ENCODE peak calls at places on chromosomes 16 and 17, in four cellular contexts. X, H, C and B are unnamed samples.

GRCh38 chr16:4414187-4414909 is 2.0 kb downstream of the CORO7 start:
- DNase-seq in X (no peak), H (peak), C (no peak), B (peak)

GRCh38 chr16:57677622-57678369 is 9.7 kb downstream of the ADGRG3 start:
- DNase-seq in H (no peak), C (no peak), X (no peak), B (no peak)

GRCh38 chr16:67015317-67015731 is 13.6 kb upstream of the CBFB start:
- DNase-seq in H (no peak), X (no peak), C (no peak), B (no peak)

GRCh38 chr16:71709231-71709781 is 15.2 kb downstream of the PHLPP2 start:
- DNase-seq in X (peak), C (no peak), H (no peak), B (no peak)

GRCh38 chr16:83806721-83807120 is 1.1 kb upstream of the HSBP1 start:
- DNase-seq in H (no peak), C (no peak), X (no peak), B (no peak)

GRCh38 chr17:35244345-35245195 is 1.7 kb downstream of the SLFN5 start:
- DNase-seq in H (no peak), C (no peak), X (peak), B (peak)

GRCh38 chr17:73546770-73547345 is 97.4 kb downstream of the SDK2 start:
- DNase-seq in H (no peak), X (peak), C (peak), B (peak)

GRCh38 chr16:76182092-76182635 is 95.0 kb upstream of the CNTNAP4 start:
- DNase-seq in C (no peak), X (no peak), H (no peak), B (no peak)

GRCh38 chr17:17947966-17948365 is 24.2 kb downstream of the TOM1L2 start:
- DNase-seq in C (no peak), H (no peak), X (no peak), B (no peak)

GRCh38 chr17:5892897-5893656 is 177.1 kb upstream of the WSCD1 start:
- DNase-seq in H (no peak), X (no peak), C (no peak), B (no peak)

GRCh38 chr17:82956146-82956725 is 116.4 kb upstream of the ZNF750 start:
- DNase-seq in X (no peak), H (no peak), C (no peak), B (no peak)

GRCh38 chr17:27533874-27534815 is 77.9 kb downstream of the KSR1 start:
- DNase-seq in X (no peak), H (no peak), C (no peak), B (no peak)

GRCh38 chr16:50244140-50244503 is 22.2 kb upstream of the ADCY7 start:
- DNase-seq in X (no peak), C (no peak), H (no peak), B (no peak)

GRCh38 chr17:40564883-40565744 is at the start of gene CCR7:
- DNase-seq in X (peak), C (no peak), H (no peak), B (no peak)

GRCh38 chr16:8712589-8713361 is 38.4 kb downstream of the ABAT start:
- DNase-seq in X (no peak), H (no peak), C (no peak), B (no peak)

GRCh38 chr17:70945386-70945785 is 776.1 kb downstream of the KCNJ2 start:
- DNase-seq in C (no peak), H (no peak), X (peak), B (no peak)

GRCh38 chr17:13702266-13702665 is 100.5 kb upstream of the HS3ST3A1 start:
- DNase-seq in X (no peak), C (no peak), H (no peak), B (no peak)

GRCh38 chr17:75693500-75694481 is 26.7 kb downstream of the SAP30BP start:
- DNase-seq in H (no peak), X (no peak), C (no peak), B (no peak)

GRCh38 chr16:1259760-1260068 is 3.8 kb downstream of the TPSD1 start:
- DNase-seq in H (no peak), X (peak), C (no peak), B (no peak)

GRCh38 chr17:19327039-19327776 is 35.3 kb downstream of the B9D1 start:
- DNase-seq in C (no peak), H (no peak), X (no peak), B (no peak)

GRCh38 chr16:46785076-46785845 is 37.1 kb upstream of the MYLK3 start:
- DNase-seq in X (no peak), H (no peak), C (no peak), B (no peak)

GRCh38 chr17:1720856-1721386 is 3.6 kb upstream of the WDR81 start:
- DNase-seq in X (no peak), C (no peak), H (no peak), B (no peak)

GRCh38 chr17:28367641-28368305 is 2.3 kb downstream of the VTN start:
- DNase-seq in X (no peak), H (no peak), C (no peak), B (no peak)

GRCh38 chr16:3235856-3236669 is 1.1 kb upstream of the ZNF200 start:
- DNase-seq in C (peak), X (peak), H (no peak), B (no peak)

GRCh38 chr16:85859818-85860125 is 39.2 kb upstream of the IRF8 start:
- DNase-seq in C (no peak), H (no peak), X (no peak), B (no peak)

GRCh38 chr17:63538693-63539595 is 11.3 kb upstream of the DCAF7 start:
- DNase-seq in C (no peak), X (no peak), H (no peak), B (no peak)

GRCh38 chr17:386145-386876 is 33.7 kb upstream of the RPH3AL start:
- DNase-seq in X (peak), H (no peak), C (no peak), B (peak)

GRCh38 chr16:81401035-81401950 is 43.3 kb upstream of the CMIP start:
- DNase-seq in X (peak), C (no peak), H (no peak), B (no peak)

GRCh38 chr17:82668024-82668630 is 19.9 kb upstream of the WDR45B start:
- DNase-seq in H (no peak), C (no peak), X (no peak), B (no peak)

GRCh38 chr16:89314858-89315257 is 97.4 kb downstream of the ZNF778 start:
- DNase-seq in H (no peak), C (no peak), X (no peak), B (no peak)
- TF ChIP-seq SPI1 in H (no peak), C (no peak), X (no peak), B (no peak)

GRCh38 chr16:69396187-69397061 is 10.6 kb upstream of the TERF2 start:
- DNase-seq in X (peak), H (peak), C (peak), B (no peak)
- TF ChIP-seq POLR2AphosphoS5 in X (no peak), H (no peak), C (peak), B (no peak)

DNA sequence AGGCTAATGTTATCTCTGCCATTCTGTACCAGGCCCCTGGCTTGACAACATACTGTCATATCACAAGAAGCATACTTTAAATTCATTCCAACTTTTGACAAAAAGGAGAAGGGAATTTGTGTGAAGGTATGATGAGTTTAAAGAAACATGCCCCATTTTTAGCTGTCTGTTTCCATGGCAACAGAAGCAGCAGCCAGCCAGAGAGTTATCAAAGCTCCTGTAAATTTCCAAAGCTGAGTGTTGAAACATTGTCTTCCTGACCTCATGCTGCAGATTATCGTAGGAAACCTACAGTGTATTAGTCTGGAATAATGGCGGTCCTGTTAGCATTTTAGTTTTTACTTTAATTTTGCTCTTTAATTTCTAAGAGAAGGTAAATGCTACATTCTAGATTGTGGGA is 124.9 kb downstream of the MRTFB start:
- DNase-seq in X (no peak), H (no peak), C (no peak), B (no peak)
- TF ChIP-seq SPI1 in X (no peak), H (no peak), C (no peak), B (no peak)

GRCh38 chr17:49730078-49730786 is 22.5 kb upstream of the SLC35B1 start:
- DNase-seq in X (no peak), H (no peak), C (no peak), B (no peak)
- TF ChIP-seq POLR2AphosphoS5 in X (no peak), H (no peak), C (no peak), B (no peak)